ENCODE peak calls at places on chromosomes 4 and X, in five cellular contexts. One of them, this sample, is unnamed.

GRCh38 chr4:183337833-183338232 is 15.6 kb upstream of the CLDN24 start:
- DNase-seq in Right ventricle myocardium superior: no peak
- DNase-seq in NAMALWA: no peak
- DNase-seq in left ventricle myocardium superior: no peak
- DNase-seq in amygdala: no peak
- DNase-seq in this sample: no peak

GRCh38 chr4:26081795-26082498 is 167.9 kb downstream of the SMIM20 start:
- DNase-seq in Right ventricle myocardium superior: no peak
- DNase-seq in NAMALWA: peak
- DNase-seq in left ventricle myocardium superior: no peak
- DNase-seq in amygdala: no peak
- DNase-seq in this sample: peak

GRCh38 chr4:128859887-128860774 is 50.6 kb downstream of the JADE1 start:
- DNase-seq in Right ventricle myocardium superior: no peak
- DNase-seq in NAMALWA: no peak
- DNase-seq in left ventricle myocardium superior: no peak
- DNase-seq in amygdala: no peak
- DNase-seq in this sample: no peak

GRCh38 chr4:129377131-129377845 is 281.3 kb downstream of the C4orf33 start:
- DNase-seq in Right ventricle myocardium superior: no peak
- DNase-seq in NAMALWA: no peak
- DNase-seq in left ventricle myocardium superior: no peak
- DNase-seq in amygdala: no peak
- DNase-seq in this sample: no peak

GRCh38 chrX:74451450-74452198 is 30.3 kb downstream of the SLC16A2 start:
- DNase-seq in Right ventricle myocardium superior: no peak
- DNase-seq in NAMALWA: no peak
- DNase-seq in left ventricle myocardium superior: no peak
- DNase-seq in amygdala: no peak
- DNase-seq in this sample: no peak

GRCh38 chr4:92198711-92199110 is 105.1 kb upstream of the GRID2 start:
- DNase-seq in Right ventricle myocardium superior: no peak
- DNase-seq in NAMALWA: no peak
- DNase-seq in left ventricle myocardium superior: no peak
- DNase-seq in amygdala: no peak
- DNase-seq in this sample: no peak

GRCh38 chr4:145177906-145178538 is 2.4 kb downstream of the OTUD4 start:
- DNase-seq in Right ventricle myocardium superior: no peak
- DNase-seq in NAMALWA: peak
- DNase-seq in left ventricle myocardium superior: no peak
- DNase-seq in amygdala: no peak
- DNase-seq in this sample: peak

GRCh38 chr4:148204171-148204570 is 238.0 kb downstream of the NR3C2 start:
- DNase-seq in Right ventricle myocardium superior: no peak
- DNase-seq in NAMALWA: no peak
- DNase-seq in left ventricle myocardium superior: no peak
- DNase-seq in amygdala: no peak
- DNase-seq in this sample: no peak

GRCh38 chrX:47873123-47873522 is 36.4 kb downstream of the ZNF81 start:
- DNase-seq in Right ventricle myocardium superior: no peak
- DNase-seq in NAMALWA: no peak
- DNase-seq in left ventricle myocardium superior: no peak
- DNase-seq in amygdala: no peak
- DNase-seq in this sample: no peak

GRCh38 chrX:91434351-91435168 is at the start of gene PABPC5:
- DNase-seq in Right ventricle myocardium superior: peak
- DNase-seq in NAMALWA: no peak
- DNase-seq in left ventricle myocardium superior: peak
- DNase-seq in amygdala: peak
- DNase-seq in this sample: peak

GRCh38 chr4:182297659-182298058 is 54.5 kb downstream of the TENM3 start:
- DNase-seq in Right ventricle myocardium superior: no peak
- DNase-seq in NAMALWA: no peak
- DNase-seq in left ventricle myocardium superior: no peak
- DNase-seq in amygdala: no peak
- DNase-seq in this sample: no peak

GRCh38 chrX:153814591-153815315 is 15.6 kb downstream of the PDZD4 start:
- DNase-seq in Right ventricle myocardium superior: no peak
- DNase-seq in NAMALWA: no peak
- DNase-seq in left ventricle myocardium superior: no peak
- DNase-seq in amygdala: no peak
- DNase-seq in this sample: no peak

GRCh38 chr4:81913427-81913878 is 441.7 kb upstream of the RASGEF1B start:
- DNase-seq in Right ventricle myocardium superior: peak
- DNase-seq in NAMALWA: peak
- DNase-seq in left ventricle myocardium superior: no peak
- DNase-seq in amygdala: no peak
- DNase-seq in this sample: peak